ENCODE peak calls at places on chromosome 10, in four cellular contexts. S is vagina; N is skeletal muscle cell; Y is CD4-positive, alpha-beta memory T cell. B is an unnamed sample.

GRCh38 chr10:92387289-92387940 is 96.4 kb downstream of the MARCHF5 start:
- DNase-seq in N (peak; percentile 23), S (no peak), Y (no peak), B (no peak)

GRCh38 chr10:24814568-24815313 is 91.1 kb upstream of the ARHGAP21 start:
- DNase-seq in N (no peak), Y (no peak), S (no peak), B (no peak)

GRCh38 chr10:98244586-98244985 is 23.4 kb downstream of the LOXL4 start:
- DNase-seq in S (no peak), N (no peak), Y (no peak), B (no peak)

GRCh38 chr10:125344573-125345121 is 184.3 kb upstream of the CTBP2 start:
- DNase-seq in N (no peak), Y (no peak), S (no peak), B (no peak)

GRCh38 chr10:132616995-132617780 is 79.6 kb downstream of the INPP5A start:
- DNase-seq in S (no peak), N (no peak), Y (no peak), B (no peak)

GRCh38 chr10:121942749-121943148 is 14.9 kb upstream of the ATE1 start:
- DNase-seq in S (no peak), Y (no peak), N (peak; percentile 98), B (no peak)

GRCh38 chr10:63722537-63722936 is 201.3 kb downstream of the REEP3 start:
- DNase-seq in N (no peak), S (no peak), Y (no peak), B (no peak)

GRCh38 chr10:5944389-5945202 is 32.7 kb downstream of the IL15RA start:
- DNase-seq in N (peak; percentile 99), Y (no peak), S (peak; percentile 97), B (no peak)

GRCh38 chr10:68153473-68154210 is 44.4 kb downstream of the MYPN start:
- DNase-seq in S (no peak), Y (no peak), N (peak; percentile 94), B (no peak)

GRCh38 chr10:77441541-77442175 is 195.9 kb downstream of the KCNMA1 start:
- DNase-seq in N (no peak), Y (no peak), S (no peak), B (no peak)

GRCh38 chr10:30820282-30820991 is 190.9 kb upstream of the LYZL2 start:
- DNase-seq in S (no peak), N (peak; percentile 66), Y (no peak), B (no peak)

GRCh38 chr10:100775346-100775745 is 30.0 kb downstream of the PAX2 start:
- DNase-seq in Y (no peak), S (no peak), N (no peak), B (no peak)

GRCh38 chr10:61398730-61399129 is 54.5 kb downstream of the TMEM26 start:
- DNase-seq in N (no peak), Y (no peak), S (no peak), B (no peak)

GRCh38 chr10:77371421-77371820 is 266.2 kb downstream of the KCNMA1 start:
- DNase-seq in N (no peak), S (no peak), Y (no peak), B (no peak)

GRCh38 chr10:35898722-35899485 is 256.8 kb upstream of the FZD8 start:
- DNase-seq in Y (no peak), S (no peak), N (no peak), B (no peak)

GRCh38 chr10:3783721-3784432 is 1.1 kb downstream of the KLF6 start:
- DNase-seq in N (no peak), Y (peak; percentile 77), S (no peak), B (no peak)

GRCh38 chr10:15168781-15169554 is 475 bp upstream of the NMT2 start:
- DNase-seq in N (peak; percentile 84), Y (peak; percentile 91), S (peak; percentile 95), B (peak; percentile 90)

GRCh38 chr10:131891196-131891928 is 9.4 kb upstream of the PPP2R2D start:
- DNase-seq in S (no peak), N (no peak), Y (no peak), B (no peak)

GRCh38 chr10:3192856-3193635 is 20.5 kb upstream of the PITRM1 start:
- DNase-seq in N (no peak), S (peak; percentile 85), Y (peak; percentile 31), B (no peak)

GRCh38 chr10:49119746-49120145 is 4.4 kb upstream of the VSTM4 start:
- DNase-seq in N (no peak), Y (no peak), S (no peak), B (no peak)

GRCh38 chr10:116237260-116237659 is 35.7 kb downstream of the GFRA1 start:
- DNase-seq in S (no peak), Y (no peak), N (no peak), B (no peak)

GRCh38 chr10:100970914-100971811 is 1.9 kb downstream of the SEMA4G start:
- DNase-seq in N (no peak), S (no peak), Y (no peak), B (no peak)

GRCh38 chr10:6347391-6347951 is 144.7 kb downstream of the PFKFB3 start:
- DNase-seq in N (no peak), Y (peak; percentile 11), S (no peak), B (no peak)

GRCh38 chr10:131230166-131230565 is 81.4 kb downstream of the TCERG1L start:
- DNase-seq in Y (no peak), S (no peak), N (no peak), B (no peak)

GRCh38 chr10:62323751-62324150 is 50.4 kb upstream of the ZNF365 start:
- DNase-seq in Y (no peak), N (no peak), S (no peak), B (no peak)

GRCh38 chr10:76206797-76207352 is 775.5 kb downstream of the LRMDA start:
- DNase-seq in Y (no peak), N (no peak), S (no peak), B (no peak)

DNA sequence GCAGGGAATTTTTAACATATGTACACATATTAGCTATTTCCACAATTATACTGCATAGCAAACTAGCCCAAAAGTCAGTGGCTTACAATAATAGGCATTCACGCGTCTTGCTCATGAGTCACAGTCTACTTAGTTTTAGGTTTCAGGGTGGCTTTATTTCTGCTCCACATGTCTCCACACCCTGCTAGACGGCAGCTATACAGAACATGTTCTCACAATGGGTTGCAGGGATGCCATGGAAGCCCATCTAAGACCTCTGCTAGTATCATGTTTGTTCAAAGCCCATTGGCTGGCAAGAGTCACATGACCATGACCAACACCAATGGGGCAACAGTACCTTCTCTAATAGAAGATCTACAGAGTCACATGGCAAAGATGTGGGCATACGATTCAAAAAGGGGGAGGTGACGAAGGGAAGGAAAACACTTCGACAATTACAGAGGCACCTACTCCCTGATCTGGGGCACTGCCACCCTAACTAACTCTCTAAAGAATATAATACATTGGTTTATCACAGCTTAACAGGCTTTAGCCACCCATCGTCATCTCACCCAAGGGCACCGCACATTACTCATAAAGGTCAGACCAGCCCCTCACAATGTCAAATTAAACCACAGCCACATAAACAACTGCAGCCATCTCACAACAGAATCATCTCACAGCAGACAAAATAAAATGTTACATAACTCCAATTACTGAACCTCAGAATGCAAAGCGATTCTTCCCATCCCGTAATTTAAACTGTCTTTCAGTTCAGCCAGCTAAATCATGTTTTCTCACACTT is 96.5 kb upstream of the NEBL start:
- DNase-seq in Y (no peak), N (no peak), S (no peak), B (no peak)
- H3K4me3 ChIP-seq in Y (no peak overlapping the region), N (no peak overlapping the region), S (no peak overlapping the region), B (no peak overlapping the region)

GRCh38 chr10:47344996-47345870 is 2.9 kb upstream of the RBP3 start:
- DNase-seq in N (no peak), S (no peak), Y (no peak), B (no peak)

GRCh38 chr10:47348138-47348651 is at the start of gene RBP3:
- DNase-seq in Y (no peak), N (no peak), S (no peak), B (no peak)

GRCh38 chr10:47346572-47347302 is 1.4 kb upstream of the RBP3 start:
- DNase-seq in S (no peak), Y (no peak), N (no peak), B (no peak)

GRCh38 chr10:47348661-47349470 is 703 bp downstream of the RBP3 start:
- DNase-seq in S (no peak), N (no peak), Y (no peak), B (no peak)

DNA sequence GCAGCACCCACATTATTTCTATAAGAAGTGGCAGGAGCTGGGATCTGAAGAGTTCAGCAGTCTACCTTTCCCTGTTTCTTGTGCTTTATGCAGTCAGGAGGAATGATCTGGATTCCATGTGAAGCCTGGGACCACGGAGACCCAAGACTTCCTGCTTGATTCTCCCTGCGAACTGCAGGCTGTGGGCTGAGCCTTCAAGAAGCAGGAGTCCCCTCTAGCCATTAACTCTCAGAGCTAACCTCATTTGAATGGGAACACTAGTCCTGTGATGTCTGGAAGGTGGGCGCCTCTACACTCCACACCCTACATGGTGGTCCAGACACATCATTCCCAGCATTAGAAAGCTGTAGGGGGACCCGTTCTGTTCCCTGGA is 874 bp upstream of the RBP3 start:
- DNase-seq in Y (no peak), N (no peak), S (no peak), B (no peak)
- H3K4me3 ChIP-seq in Y (no peak overlapping the region), N (no peak overlapping the region), S (no peak overlapping the region), B (no peak overlapping the region)

GRCh38 chr10:87575851-87576250 is 71.2 kb downstream of the MINPP1 start:
- DNase-seq in N (no peak), S (no peak), Y (no peak), B (no peak)

GRCh38 chr10:87578799-87579401 is 74.2 kb downstream of the MINPP1 start:
- DNase-seq in Y (no peak), N (no peak), S (no peak), B (no peak)

GRCh38 chr10:87578160-87578559 is 73.5 kb downstream of the MINPP1 start:
- DNase-seq in S (no peak), N (no peak), Y (no peak), B (no peak)

GRCh38 chr10:87579563-87579962 is 74.9 kb downstream of the MINPP1 start:
- DNase-seq in N (no peak), S (no peak), Y (no peak), B (no peak)
- H3K4me3 ChIP-seq in N (no peak overlapping the region), S (no peak overlapping the region), Y (no peak overlapping the region), B (no peak overlapping the region)

DNA sequence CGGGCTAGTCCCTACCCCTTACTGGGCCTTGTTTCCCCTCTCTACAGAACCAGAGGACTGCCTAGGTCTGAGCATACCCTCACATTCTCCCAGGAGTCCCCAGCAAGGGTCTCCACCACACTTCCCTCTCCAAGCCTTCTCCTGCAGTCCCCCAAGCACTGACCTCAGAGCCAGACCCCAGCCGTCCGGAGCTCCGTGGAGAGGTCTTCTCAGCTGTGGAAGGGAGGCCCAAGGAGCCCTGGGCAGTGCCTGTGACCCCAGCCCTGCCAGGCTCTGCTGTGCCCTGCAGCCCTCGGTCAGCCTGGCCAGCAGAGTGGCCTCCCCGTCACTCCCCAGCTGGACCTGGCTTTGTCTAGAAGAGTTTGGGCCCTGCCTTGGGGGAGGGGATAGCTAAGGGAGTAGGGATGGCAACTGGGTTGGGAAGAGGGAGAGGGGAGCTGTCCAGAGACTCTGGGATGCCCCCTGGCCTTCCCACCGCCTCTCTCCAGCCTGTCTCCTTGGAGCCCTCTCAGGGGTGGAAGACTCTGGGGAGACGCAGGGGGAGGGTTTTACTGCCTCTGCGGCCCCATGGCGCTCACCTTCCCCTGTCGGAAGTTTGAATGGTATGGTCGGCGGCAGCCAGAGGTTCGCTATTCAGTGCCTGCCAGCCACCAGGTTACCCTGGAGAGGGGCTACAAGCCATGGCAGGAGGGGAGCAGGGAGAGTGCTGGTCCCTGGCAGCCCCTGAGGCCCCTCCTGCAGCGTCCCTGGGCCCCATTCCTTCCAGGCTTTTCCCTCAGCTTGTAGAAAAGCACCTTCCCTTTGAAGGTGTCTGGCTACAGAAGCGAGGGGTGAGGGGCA is at the start of gene C10orf105:
- DNase-seq in Y (no peak), N (no peak), S (no peak), B (no peak)
- H3K4me3 ChIP-seq in Y (no peak within 1 kb of the TSS), N (no peak within 1 kb of the TSS), S (no peak within 1 kb of the TSS), B (no peak within 1 kb of the TSS)

B was measured in naive thymus-derived CD4-positive, alpha-beta T cell.